ENCODE peak calls at places on chromosome 16, in five cellular contexts. P is GM12891, T is NCI-H1417, Q is posterior cingulate gyrus, E is HCT116. Y is an unnamed sample.
A peak's percentile ranks its signal among the peaks of the same experiment; 100 is the strongest.

GRCh38 chr16:84648595-84649510 is 542 bp downstream of the KLHL36 start:
- DNase-seq in P (peak; percentile 80), T (peak; percentile 33), Q (no peak), E (no peak), Y (peak; percentile 46)

GRCh38 chr16:65120811-65121721 is 797 bp downstream of the CDH11 start:
- DNase-seq in P (no peak), T (no peak), Q (peak; percentile 86), E (no peak), Y (peak; percentile 40)

GRCh38 chr16:48011466-48011865 is 144.3 kb downstream of the ABCC12 start:
- DNase-seq in P (no peak), T (no peak), Q (no peak), E (no peak), Y (no peak)

GRCh38 chr16:65414284-65414984 is 292.6 kb upstream of the CDH11 start:
- DNase-seq in P (no peak), T (no peak), Q (no peak), E (no peak), Y (peak; percentile 84)

GRCh38 chr16:414395-415169 is 10.9 kb upstream of the RAB11FIP3 start:
- DNase-seq in P (no peak), T (no peak), Q (no peak), E (no peak), Y (peak; percentile 61)

GRCh38 chr16:65725156-65725845 is 603.4 kb upstream of the CDH11 start:
- DNase-seq in P (no peak), T (no peak), Q (no peak), E (no peak), Y (no peak)

GRCh38 chr16:88558457-88559442 is 11.5 kb upstream of the ZC3H18 start:
- DNase-seq in P (no peak), T (peak; percentile 45), Q (no peak), E (peak; percentile 64), Y (peak; percentile 90)

GRCh38 chr16:87965417-87965816 is 14.2 kb downstream of the BANP start:
- DNase-seq in P (no peak), T (no peak), Q (no peak), E (no peak), Y (no peak)

GRCh38 chr16:88561485-88562369 is 8.5 kb upstream of the ZC3H18 start:
- DNase-seq in P (peak; percentile 73), T (peak; percentile 21), Q (peak; percentile 93), E (peak; percentile 36), Y (peak; percentile 52)

GRCh38 chr16:88502776-88503280 is 49.7 kb downstream of the ZFPM1 start:
- DNase-seq in P (no peak), T (no peak), Q (no peak), E (no peak), Y (no peak)

GRCh38 chr16:27112093-27112811 is 45.5 kb downstream of the C16orf82 start:
- DNase-seq in P (no peak), T (no peak), Q (peak; percentile 34), E (no peak), Y (no peak)

GRCh38 chr16:10988164-10988803 is 43.9 kb downstream of the CLEC16A start:
- DNase-seq in P (no peak), T (no peak), Q (no peak), E (no peak), Y (no peak)

GRCh38 chr16:66617010-66617434 is 12.5 kb downstream of the CMTM3 start:
- DNase-seq in P (no peak), T (no peak), Q (no peak), E (no peak), Y (no peak)

GRCh38 chr16:4093495-4094137 is 22.6 kb downstream of the ADCY9 start:
- DNase-seq in P (no peak), T (no peak), Q (no peak), E (no peak), Y (no peak)

GRCh38 chr16:78882751-78883150 is 717.8 kb downstream of the MAF start:
- DNase-seq in P (no peak), T (no peak), Q (no peak), E (no peak), Y (no peak)

GRCh38 chr16:8173111-8173644 is 417.1 kb downstream of the TMEM114 start:
- DNase-seq in P (peak; percentile 27), T (peak; percentile 29), Q (peak; percentile 95), E (peak; percentile 23), Y (peak; percentile 54)

GRCh38 chr16:70737377-70738082 is 51.7 kb upstream of the MTSS2 start:
- DNase-seq in P (peak; percentile 87), T (no peak), Q (peak; percentile 92), E (no peak), Y (peak; percentile 96)

GRCh38 chr16:75108792-75109731 is 7.5 kb downstream of the LDHD start:
- DNase-seq in P (no peak), T (no peak), Q (peak; percentile 96), E (peak; percentile 78), Y (peak; percentile 99)

GRCh38 chr16:17409894-17410293 is 60.9 kb downstream of the XYLT1 start:
- DNase-seq in P (no peak), T (no peak), Q (peak; percentile 92), E (no peak), Y (no peak)

GRCh38 chr16:15811778-15812750 is 44.8 kb downstream of the MYH11 start:
- DNase-seq in P (no peak), T (peak; percentile 19), Q (peak; percentile 19), E (no peak), Y (peak; percentile 99)

GRCh38 chr16:85303354-85303883 is 191.1 kb upstream of the CIBAR2 start:
- DNase-seq in P (peak; percentile 88), T (peak; percentile 65), Q (peak; percentile 95), E (peak; percentile 65), Y (no peak)

GRCh38 chr16:86986136-86986535 is 331.1 kb downstream of the C16orf95 start:
- DNase-seq in P (no peak), T (no peak), Q (peak; percentile 26), E (no peak), Y (no peak)

GRCh38 chr16:77729951-77730350 is 7.6 kb downstream of the NUDT7 start:
- DNase-seq in P (no peak), T (no peak), Q (no peak), E (no peak), Y (no peak)

GRCh38 chr16:22938647-22939046 is 124.7 kb downstream of the HS3ST2 start:
- DNase-seq in P (no peak), T (no peak), Q (no peak), E (no peak), Y (no peak)

GRCh38 chr16:30722443-30722842 is 23.5 kb downstream of the SRCAP start:
- DNase-seq in P (no peak), T (no peak), Q (peak; percentile 61), E (no peak), Y (no peak)

GRCh38 chr16:80743772-80744171 is 60.6 kb downstream of the CDYL2 start:
- DNase-seq in P (no peak), T (no peak), Q (no peak), E (no peak), Y (no peak)

GRCh38 chr16:19138601-19139000 is 24.8 kb downstream of the ITPRIPL2 start:
- DNase-seq in P (no peak), T (peak; percentile 60), Q (no peak), E (no peak), Y (peak; percentile 68)

GRCh38 chr16:81711609-81712329 is 67.3 kb upstream of the PLCG2 start:
- DNase-seq in P (no peak), T (no peak), Q (no peak), E (peak; percentile 86), Y (peak; percentile 93)

GRCh38 chr16:48507886-48508285 is 102.1 kb downstream of the N4BP1 start:
- DNase-seq in P (no peak), T (no peak), Q (peak; percentile 43), E (no peak), Y (no peak)

GRCh38 chr16:2507052-2507678 is 6.6 kb upstream of the ATP6V0C start:
- DNase-seq in P (peak; percentile 71), T (no peak), Q (peak; percentile 84), E (no peak), Y (no peak)

GRCh38 chr16:82629441-82630027 is 2.8 kb downstream of the CDH13 start:
- DNase-seq in P (no peak), T (no peak), Q (no peak), E (no peak), Y (peak; percentile 77)

GRCh38 chr16:87034317-87034716 is 282.9 kb downstream of the C16orf95 start:
- DNase-seq in P (no peak), T (no peak), Q (no peak), E (no peak), Y (no peak)

GRCh38 chr16:74448990-74449389 is 27.7 kb upstream of the CLEC18B start:
- DNase-seq in P (no peak), T (no peak), Q (peak; percentile 49), E (peak; percentile 63), Y (peak; percentile 88)

GRCh38 chr16:6642271-6642670 is 690.4 kb upstream of the RBFOX1 start:
- DNase-seq in P (no peak), T (no peak), Q (no peak), E (no peak), Y (no peak)

GRCh38 chr16:54174201-54174600 is 112.4 kb downstream of the IRX3 start:
- DNase-seq in P (no peak), T (no peak), Q (no peak), E (no peak), Y (no peak)

GRCh38 chr16:56594292-56594619 is 4.9 kb downstream of the MT3 start:
- DNase-seq in P (no peak), T (no peak), Q (no peak), E (no peak), Y (no peak)

GRCh38 chr16:5852151-5852550 is 754.6 kb upstream of the EEF2KMT start:
- DNase-seq in P (no peak), T (no peak), Q (no peak), E (no peak), Y (no peak)

GRCh38 chr16:19809121-19809635 is 75.5 kb downstream of the GPRC5B start:
- DNase-seq in P (no peak), T (no peak), Q (peak; percentile 82), E (no peak), Y (peak; percentile 95)

GRCh38 chr16:3080024-3080423 is 14.6 kb downstream of the IL32 start:
- DNase-seq in P (no peak), T (no peak), Q (peak; percentile 59), E (no peak), Y (no peak)

Y was measured in myocyte.